ENCODE peak calls at places on chromosomes 7 and 10, in four cellular contexts. H is pancreas, I is fibroblast of mammary gland, B is RWPE1. M is an unnamed sample.

GRCh38 chr7:48147078-48147591 is 24.1 kb upstream of the ABCA13 start:
- DNase-seq in H (no peak), I (no peak), B (no peak), M (no peak)

GRCh38 chr7:79504607-79505389 is 51.3 kb upstream of the MAGI2 start:
- DNase-seq in H (no peak), I (no peak), B (no peak), M (no peak)

GRCh38 chr7:36305226-36305625 is 84.4 kb upstream of the ANLN start:
- DNase-seq in H (no peak), I (no peak), B (no peak), M (no peak)

GRCh38 chr10:113023017-113023416 is 73.0 kb downstream of the TCF7L2 start:
- DNase-seq in H (no peak), I (no peak), B (no peak), M (no peak)

GRCh38 chr10:103653581-103654020 is 160.1 kb downstream of the NEURL1 start:
- DNase-seq in H (no peak), I (no peak), B (peak), M (no peak)

GRCh38 chr10:119290301-119291036 is 83.1 kb downstream of the GRK5 start:
- DNase-seq in H (no peak), I (peak), B (no peak), M (no peak)

GRCh38 chr10:78947226-78947625 is 121.5 kb upstream of the ZMIZ1 start:
- DNase-seq in H (no peak), I (no peak), B (no peak), M (no peak)

GRCh38 chr7:149422914-149423285 is 38.0 kb downstream of the ZNF777 start:
- DNase-seq in H (peak), I (no peak), B (no peak), M (peak)

GRCh38 chr7:2934984-2935740 is 91.1 kb upstream of the GNA12 start:
- DNase-seq in H (no peak), I (no peak), B (no peak), M (no peak)

GRCh38 chr10:31071232-31071999 is 39.8 kb upstream of the ZNF438 start:
- DNase-seq in H (no peak), I (peak), B (peak), M (no peak)

GRCh38 chr10:43344051-43344450 is 27.4 kb upstream of the FXYD4 start:
- DNase-seq in H (no peak), I (no peak), B (no peak), M (no peak)

GRCh38 chr7:106448346-106448991 is 163.7 kb upstream of the NAMPT start:
- DNase-seq in H (no peak), I (no peak), B (no peak), M (no peak)

GRCh38 chr10:35218339-35218955 is 91.8 kb downstream of the CREM start:
- DNase-seq in H (peak), I (peak), B (peak), M (peak)

GRCh38 chr10:70378122-70378521 is 4.3 kb downstream of the LRRC20 start:
- DNase-seq in H (no peak), I (peak), B (peak), M (no peak)

GRCh38 chr7:66099551-66100407 is 14.9 kb upstream of the CRCP start:
- DNase-seq in H (peak), I (peak), B (peak), M (peak)

GRCh38 chr7:98229991-98230745 is 18.9 kb downstream of the BHLHA15 start:
- DNase-seq in H (no peak), I (no peak), B (no peak), M (no peak)

GRCh38 chr10:83603708-83604107 is 535.6 kb upstream of the GHITM start:
- DNase-seq in H (no peak), I (no peak), B (no peak), M (peak)

GRCh38 chr10:130858626-130859025 is 452.9 kb downstream of the TCERG1L start:
- DNase-seq in H (no peak), I (no peak), B (no peak), M (no peak)

GRCh38 chr7:104814671-104815400 is 199.2 kb upstream of the KMT2E start:
- DNase-seq in H (no peak), I (no peak), B (no peak), M (no peak)

GRCh38 chr10:129932996-129933395 is 31.1 kb downstream of the EBF3 start:
- DNase-seq in H (no peak), I (no peak), B (no peak), M (no peak)

GRCh38 chr10:89332718-89333281 is 5.0 kb downstream of the IFIT3 start:
- DNase-seq in H (no peak), I (no peak), B (no peak), M (peak)

GRCh38 chr10:122197823-122198222 is 73.3 kb upstream of the BTBD16 start:
- DNase-seq in H (no peak), I (no peak), B (no peak), M (no peak)

GRCh38 chr10:101770331-101771215 is 5.3 kb downstream of the FGF8 start:
- DNase-seq in H (no peak), I (no peak), B (no peak), M (peak)

GRCh38 chr7:35700865-35701264 is 5.9 kb upstream of the HERPUD2 start:
- DNase-seq in H (no peak), I (no peak), B (no peak), M (no peak)

GRCh38 chr7:149748223-149748874 is 25.0 kb downstream of the ZNF467 start:
- DNase-seq in H (no peak), I (no peak), B (no peak), M (no peak)

GRCh38 chr10:121771957-121772356 is 155.9 kb downstream of the ATE1 start:
- DNase-seq in H (no peak), I (peak), B (no peak), M (no peak)

GRCh38 chr10:134743-135600 is at the start of gene ZMYND11:
- DNase-seq in H (peak), I (peak), B (peak), M (peak)

GRCh38 chr10:93993782-93994668 is at the start of gene PLCE1:
- DNase-seq in H (peak), I (peak), B (peak), M (peak)

GRCh38 chr7:12942599-12942998 is 255.2 kb downstream of the ARL4A start:
- DNase-seq in H (peak), I (no peak), B (no peak), M (no peak)

GRCh38 chr7:127584648-127585043 is 750 bp downstream of the GCC1 start:
- DNase-seq in H (no peak), I (no peak), B (no peak), M (no peak)

GRCh38 chr7:492714-493065 is 27.0 kb downstream of the PDGFA start:
- DNase-seq in H (no peak), I (no peak), B (no peak), M (no peak)

GRCh38 chr10:85927952-85928677 is 438.5 kb downstream of the GRID1 start:
- DNase-seq in H (no peak), I (no peak), B (peak), M (no peak)

GRCh38 chr10:116756277-116756676 is 13.9 kb upstream of the HSPA12A start:
- DNase-seq in H (no peak), I (no peak), B (no peak), M (no peak)

GRCh38 chr7:130821864-130822263 is 87.9 kb upstream of the KLF14 start:
- DNase-seq in H (no peak), I (peak), B (no peak), M (no peak)

GRCh38 chr7:131212114-131212513 is 115.6 kb upstream of the MKLN1 start:
- DNase-seq in H (no peak), I (peak), B (no peak), M (no peak)

GRCh38 chr7:84701524-84702306 is 485.1 kb downstream of the SEMA3D start:
- DNase-seq in H (no peak), I (peak), B (no peak), M (no peak)

GRCh38 chr10:91597397-91597881 is 35.4 kb downstream of the PPP1R3C start:
- DNase-seq in H (peak), I (no peak), B (peak), M (no peak)

GRCh38 chr10:4981722-4982471 is 18.7 kb downstream of the AKR1C1 start:
- DNase-seq in H (peak), I (peak), B (peak), M (peak)
- TF ChIP-seq CTCF in H (peak), I (peak), B (peak), M (peak)

DNA sequence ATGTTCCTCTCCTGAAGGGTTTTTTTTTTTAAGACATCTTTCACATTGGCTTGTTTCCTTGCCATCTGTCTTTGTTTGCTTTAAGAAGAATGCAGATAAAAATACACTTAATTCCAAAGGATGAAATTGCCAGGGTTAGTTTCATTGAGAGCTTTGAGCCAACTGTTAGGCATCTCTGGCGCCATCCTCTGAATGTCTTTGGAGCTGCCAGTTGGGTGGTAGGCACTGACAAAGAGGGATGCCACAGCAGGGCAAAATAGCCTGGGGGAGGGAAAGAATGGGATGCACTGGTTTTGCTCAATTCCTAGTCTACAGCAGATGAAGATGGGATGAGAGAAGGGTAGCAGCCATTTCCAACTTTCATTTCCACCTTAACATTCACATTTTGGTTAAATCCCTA is 399.2 kb downstream of the SORCS1 start:
- DNase-seq in H (no peak), I (no peak), B (no peak), M (no peak)
- TF ChIP-seq CTCF in H (no peak), I (no peak), B (no peak), M (no peak)

GRCh38 chr7:90747521-90747920 is 151.4 kb downstream of the CDK14 start:
- DNase-seq in H (no peak), I (peak), B (no peak), M (no peak)

GRCh38 chr7:90751595-90751994 is 155.5 kb downstream of the CDK14 start:
- DNase-seq in H (no peak), I (no peak), B (no peak), M (no peak)

GRCh38 chr7:90752051-90752450 is 155.9 kb downstream of the CDK14 start:
- DNase-seq in H (no peak), I (no peak), B (no peak), M (no peak)

GRCh38 chr7:90749262-90749661 is 153.1 kb downstream of the CDK14 start:
- DNase-seq in H (no peak), I (no peak), B (no peak), M (no peak)

DNA sequence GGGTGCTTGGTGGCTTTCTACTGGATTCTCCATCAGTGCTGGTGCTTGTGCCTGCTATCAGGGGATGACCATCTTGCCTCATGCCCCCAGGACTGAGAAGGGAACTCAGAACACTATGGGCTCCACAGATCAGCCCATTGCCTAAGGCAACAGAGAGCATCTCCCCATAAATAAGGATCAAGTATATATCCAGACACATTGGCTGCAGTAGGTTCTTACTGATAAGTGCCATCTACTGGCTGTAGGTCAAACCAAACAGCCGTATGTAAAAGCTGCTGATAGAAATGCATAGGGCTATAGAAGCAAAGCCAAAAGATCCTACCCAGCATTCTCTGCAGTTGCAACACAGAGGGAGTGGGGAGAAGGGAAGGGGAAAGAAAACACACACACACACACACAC is 153.7 kb downstream of the CDK14 start:
- DNase-seq in H (no peak), I (peak), B (no peak), M (no peak)
- TF ChIP-seq CTCF in H (no peak), I (peak), B (no peak), M (peak)

GRCh38 chr10:22548343-22548742 is 166.0 kb downstream of the PIP4K2A start:
- DNase-seq in H (no peak), I (no peak), B (no peak), M (no peak)

GRCh38 chr10:22553452-22553995 is 160.9 kb downstream of the PIP4K2A start:
- DNase-seq in H (no peak), I (peak), B (no peak), M (no peak)

GRCh38 chr10:22552888-22553378 is 161.4 kb downstream of the PIP4K2A start:
- DNase-seq in H (no peak), I (peak), B (no peak), M (no peak)

GRCh38 chr10:22551966-22552365 is 162.4 kb downstream of the PIP4K2A start:
- DNase-seq in H (no peak), I (no peak), B (no peak), M (no peak)

DNA sequence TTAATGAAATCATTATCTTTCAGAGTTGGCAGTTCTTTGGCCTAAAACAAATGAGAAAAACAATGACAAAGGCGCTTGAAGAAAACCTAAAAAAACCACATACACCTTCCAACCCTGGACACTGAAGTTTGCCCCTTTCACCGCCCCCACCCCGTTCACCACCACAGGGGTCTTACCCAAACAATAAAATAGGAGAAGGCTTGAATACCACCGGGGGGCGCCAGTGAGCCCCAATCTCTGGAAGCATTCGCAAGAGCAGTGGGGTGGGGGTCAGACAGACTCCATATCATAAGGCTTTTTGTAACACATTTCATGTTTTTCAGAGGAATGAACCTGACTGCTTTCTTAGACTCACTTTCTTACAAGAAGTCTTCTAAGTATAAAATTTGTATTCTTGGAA is 163.6 kb downstream of the PIP4K2A start:
- DNase-seq in H (no peak), I (peak), B (peak), M (peak)
- TF ChIP-seq CTCF in H (peak), I (peak), B (peak), M (peak)

GRCh38 chr7:73742338-73742752 is 3.7 kb upstream of the ABHD11 start:
- DNase-seq in H (peak), I (no peak), B (no peak), M (peak)
- TF ChIP-seq CTCF in H (no peak), I (no peak), B (no peak), M (no peak)